ENCODE peak calls at places on chromosomes 13 and 19, in six cellular contexts. F is iPS DF 19.7; U is BE2C; V is activated T-helper 1 cell treated with anti-CD3 and anti-CD28 coated beads, Interleukin-2, amount 50 U/mL, for 16 hours; C is stimulated activated CD4-positive, alpha-beta T cell treated with anti-CD3 and anti-CD28 coated beads, Interleukin-4, amount 100 ng/mL, for 48 hours; G is activated naive CD4-positive, alpha-beta T cell treated with Interleukin-2 at 50 U/mL for 16 hours. Z is an unnamed sample.

GRCh38 chr19:860481-861098 is 1.1 kb downstream of the CFD start:
- DNase-seq in F (no peak), U (peak), V (peak), C (peak), G (peak), Z (peak)

GRCh38 chr13:72296246-72296645 is 429.2 kb upstream of the DACH1 start:
- DNase-seq in F (no peak), U (no peak), V (no peak), C (no peak), G (no peak), Z (no peak)

GRCh38 chr19:3769494-3769893 is 2.5 kb downstream of the RAX2 start:
- DNase-seq in F (no peak), U (no peak), V (no peak), C (no peak), G (no peak), Z (no peak)

GRCh38 chr19:8401981-8402411 is 11.1 kb upstream of the MARCHF2 start:
- DNase-seq in F (no peak), U (no peak), V (no peak), C (no peak), G (no peak), Z (no peak)

GRCh38 chr13:61084983-61085382 is 330.7 kb downstream of the PCDH20 start:
- DNase-seq in F (no peak), U (no peak), V (no peak), C (no peak), G (no peak), Z (no peak)

GRCh38 chr19:17405250-17406038 is at the start of gene BST2:
- DNase-seq in F (no peak), U (peak), V (no peak), C (no peak), G (peak), Z (peak)

GRCh38 chr13:21402586-21403307 is 56.4 kb downstream of the ZDHHC20 start:
- DNase-seq in F (no peak), U (no peak), V (no peak), C (no peak), G (no peak), Z (no peak)

GRCh38 chr19:19021115-19021514 is 12.2 kb downstream of the SUGP2 start:
- DNase-seq in F (no peak), U (no peak), V (no peak), C (no peak), G (no peak), Z (no peak)

GRCh38 chr19:3857449-3858003 is 11.3 kb downstream of the ZFR2 start:
- DNase-seq in F (no peak), U (peak), V (no peak), C (no peak), G (no peak), Z (no peak)

GRCh38 chr19:36837525-36837901 is 674 bp downstream of the ZNF790 start:
- DNase-seq in F (no peak), U (no peak), V (no peak), C (peak), G (no peak), Z (no peak)

GRCh38 chr13:110490009-110490770 is 71.3 kb downstream of the RAB20 start:
- DNase-seq in F (no peak), U (no peak), V (no peak), C (no peak), G (no peak), Z (no peak)

GRCh38 chr19:29940971-29941585 is 961 bp upstream of the URI1 start:
- DNase-seq in F (no peak), U (no peak), V (no peak), C (no peak), G (no peak), Z (no peak)

GRCh38 chr13:49436890-49437289 is 7.0 kb downstream of the CAB39L start:
- DNase-seq in F (no peak), U (peak), V (no peak), C (no peak), G (no peak), Z (no peak)

GRCh38 chr19:17183271-17183757 is 31.8 kb upstream of the USE1 start:
- DNase-seq in F (no peak), U (no peak), V (no peak), C (no peak), G (peak), Z (no peak)

GRCh38 chr19:29666634-29667389 is 1.6 kb downstream of the PLEKHF1 start:
- DNase-seq in F (no peak), U (no peak), V (no peak), C (no peak), G (peak), Z (no peak)

GRCh38 chr13:40220299-40220935 is 446.0 kb downstream of the FOXO1 start:
- DNase-seq in F (no peak), U (no peak), V (peak), C (no peak), G (peak), Z (no peak)

GRCh38 chr13:19058566-19058965 is 123.1 kb downstream of the TUBA3C start:
- DNase-seq in F (no peak), U (no peak), V (no peak), C (no peak), G (no peak), Z (no peak)

Z was measured in effector CD8-positive, alpha-beta T cell.